ENCODE peak calls at places on chromosomes 5 and 9, in four cellular contexts. One of them, this sample, is unnamed.

GRCh38 chr9:98873535-98874432 is 66.3 kb downstream of the GALNT12 start:
- DNase-seq in GM23338: no peak
- DNase-seq in HCT116: no peak
- DNase-seq in GM23248: peak
- DNase-seq in this sample: no peak

GRCh38 chr5:56973473-56973872 is 21.6 kb upstream of the MIER3 start:
- DNase-seq in GM23338: no peak
- DNase-seq in HCT116: no peak
- DNase-seq in GM23248: no peak
- DNase-seq in this sample: no peak

GRCh38 chr9:114371986-114372917 is 15.5 kb downstream of the AKNA start:
- DNase-seq in GM23338: no peak
- DNase-seq in HCT116: no peak
- DNase-seq in GM23248: peak
- DNase-seq in this sample: no peak

GRCh38 chr9:137640862-137641261 is 22.1 kb downstream of the EHMT1 start:
- DNase-seq in GM23338: no peak
- DNase-seq in HCT116: no peak
- DNase-seq in GM23248: no peak
- DNase-seq in this sample: no peak

GRCh38 chr5:111685969-111686368 is 71.0 kb downstream of the NREP start:
- DNase-seq in GM23338: peak
- DNase-seq in HCT116: peak
- DNase-seq in GM23248: no peak
- DNase-seq in this sample: peak

GRCh38 chr9:129459550-129460322 is 161.2 kb downstream of the C9orf50 start:
- DNase-seq in GM23338: no peak
- DNase-seq in HCT116: no peak
- DNase-seq in GM23248: peak
- DNase-seq in this sample: no peak

GRCh38 chr5:126864042-126864688 is 87.2 kb downstream of the LMNB1 start:
- DNase-seq in GM23338: peak
- DNase-seq in HCT116: no peak
- DNase-seq in GM23248: no peak
- DNase-seq in this sample: no peak

GRCh38 chr5:41510176-41510831 is at the start of gene PLCXD3:
- DNase-seq in GM23338: peak
- DNase-seq in HCT116: no peak
- DNase-seq in GM23248: peak
- DNase-seq in this sample: peak

GRCh38 chr5:111834926-111835599 is 78.1 kb upstream of the NREP start:
- DNase-seq in GM23338: no peak
- DNase-seq in HCT116: no peak
- DNase-seq in GM23248: peak
- DNase-seq in this sample: no peak

GRCh38 chr9:126116351-126117157 is 210.1 kb upstream of the MVB12B start:
- DNase-seq in GM23338: no peak
- DNase-seq in HCT116: no peak
- DNase-seq in GM23248: no peak
- DNase-seq in this sample: peak

GRCh38 chr9:27835286-27835685 is 262.0 kb upstream of the C9orf72 start:
- DNase-seq in GM23338: no peak
- DNase-seq in HCT116: no peak
- DNase-seq in GM23248: no peak
- DNase-seq in this sample: no peak
- TF ChIP-seq EZH2phosphoT487 in GM23338: no peak
- TF ChIP-seq EZH2phosphoT487 in HCT116: no peak
- TF ChIP-seq EZH2phosphoT487 in GM23248: no peak
- TF ChIP-seq EZH2phosphoT487 in this sample: no peak

GRCh38 chr5:91240175-91240574 is 142.9 kb downstream of the ARRDC3 start:
- DNase-seq in GM23338: no peak
- DNase-seq in HCT116: no peak
- DNase-seq in GM23248: no peak
- DNase-seq in this sample: no peak

GRCh38 chr5:91232523-91232922 is 150.6 kb downstream of the ARRDC3 start:
- DNase-seq in GM23338: no peak
- DNase-seq in HCT116: no peak
- DNase-seq in GM23248: no peak
- DNase-seq in this sample: no peak

DNA sequence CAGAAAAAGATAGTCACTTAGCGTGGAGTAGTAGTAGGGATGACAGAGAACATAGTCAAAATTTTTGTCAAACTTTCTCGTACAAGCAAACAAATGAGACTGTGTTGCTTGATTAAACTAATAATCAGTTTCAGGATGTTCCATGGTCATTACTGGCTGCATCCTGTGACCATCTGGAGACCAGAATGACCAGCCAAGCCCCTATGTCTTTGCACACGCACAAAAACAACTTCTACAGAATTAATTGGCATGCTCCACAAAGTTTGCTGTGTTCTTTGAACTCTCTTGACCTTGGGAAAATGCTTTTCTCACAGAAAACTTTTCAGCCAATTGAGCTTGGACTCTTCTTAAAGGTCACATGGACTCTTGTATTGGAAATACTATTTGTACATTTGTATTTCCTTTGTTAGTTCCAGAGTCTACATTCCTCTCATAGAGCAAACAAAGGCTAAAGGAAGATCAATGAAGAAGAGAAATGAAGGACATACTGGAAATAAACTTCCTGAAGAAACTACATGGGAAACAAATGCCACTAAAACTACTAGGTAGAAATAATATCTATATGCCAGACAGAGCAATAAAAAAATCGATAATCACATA is 147.8 kb downstream of the ARRDC3 start:
- DNase-seq in GM23338: no peak
- DNase-seq in HCT116: no peak
- DNase-seq in GM23248: no peak
- DNase-seq in this sample: no peak
- H2AFZ ChIP-seq in GM23338: no peak
- H2AFZ ChIP-seq in HCT116: no peak
- H2AFZ ChIP-seq in GM23248: peak
- H2AFZ ChIP-seq in this sample: no peak

GRCh38 chr9:134712922-134713321 is 71.3 kb downstream of the COL5A1 start:
- DNase-seq in GM23338: no peak
- DNase-seq in HCT116: no peak
- DNase-seq in GM23248: no peak
- DNase-seq in this sample: no peak
- TF ChIP-seq EZH2phosphoT487 in GM23338: no peak
- TF ChIP-seq EZH2phosphoT487 in HCT116: no peak
- TF ChIP-seq EZH2phosphoT487 in GM23248: no peak
- TF ChIP-seq EZH2phosphoT487 in this sample: no peak

DNA sequence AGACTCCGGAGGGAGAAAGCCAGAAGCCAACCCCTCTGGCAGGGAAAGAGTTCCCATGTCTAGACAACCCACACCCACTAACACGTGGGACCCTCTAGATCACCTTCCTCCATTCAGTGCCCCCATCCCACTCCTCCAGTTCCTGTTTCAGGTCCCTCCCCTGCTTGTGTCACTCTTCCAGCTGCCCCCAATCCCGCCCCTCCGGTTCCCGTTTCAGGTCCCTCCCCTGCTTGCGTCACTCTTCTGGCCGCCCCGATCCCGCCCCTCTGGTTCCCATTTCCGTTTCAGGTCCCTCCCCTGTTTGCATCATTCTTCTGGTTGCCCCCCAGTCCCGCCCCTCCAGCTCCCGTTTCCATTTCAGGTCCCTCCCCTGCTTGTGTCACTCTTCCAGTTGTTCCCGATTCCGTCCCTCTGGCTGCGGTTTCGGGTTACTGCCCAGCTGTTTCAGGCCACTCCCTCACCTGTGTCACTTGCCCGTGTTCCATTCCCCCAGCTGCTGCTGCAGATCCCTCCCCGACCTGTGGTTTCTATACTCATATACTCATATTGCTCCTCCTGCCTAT is 64.8 kb upstream of the RANBP6 start:
- DNase-seq in GM23338: peak
- DNase-seq in HCT116: peak
- DNase-seq in GM23248: peak
- DNase-seq in this sample: peak
- H2AFZ ChIP-seq in GM23338: no peak
- H2AFZ ChIP-seq in HCT116: peak
- H2AFZ ChIP-seq in GM23248: peak
- H2AFZ ChIP-seq in this sample: peak

GRCh38 chr5:180343110-180343845 is 9.9 kb downstream of the GFPT2 start:
- DNase-seq in GM23338: peak
- DNase-seq in HCT116: no peak
- DNase-seq in GM23248: peak
- DNase-seq in this sample: peak
- TF ChIP-seq EZH2phosphoT487 in GM23338: no peak
- TF ChIP-seq EZH2phosphoT487 in HCT116: no peak
- TF ChIP-seq EZH2phosphoT487 in GM23248: no peak
- TF ChIP-seq EZH2phosphoT487 in this sample: no peak

DNA sequence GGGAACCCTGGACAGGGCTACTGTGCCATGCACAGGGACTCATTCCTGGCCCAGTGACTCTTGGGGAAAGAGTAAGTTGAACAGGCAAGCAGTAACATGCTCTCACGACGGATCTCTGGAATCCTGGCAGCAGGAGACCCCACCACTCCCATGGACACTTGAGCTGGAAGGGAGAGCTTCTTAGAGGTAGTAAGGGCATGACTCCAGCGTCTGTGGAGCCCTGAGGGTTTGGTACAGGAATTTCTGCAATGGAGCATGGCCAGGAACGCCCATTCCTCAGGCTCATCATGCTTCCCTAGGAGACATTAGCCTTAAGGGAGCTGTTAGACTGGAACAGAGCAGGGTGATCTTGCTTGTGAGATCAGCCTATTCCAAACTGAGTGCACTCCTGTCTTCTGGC is 212.8 kb downstream of the MAT2B start:
- DNase-seq in GM23338: no peak
- DNase-seq in HCT116: no peak
- DNase-seq in GM23248: no peak
- DNase-seq in this sample: no peak
- H2AFZ ChIP-seq in GM23338: no peak
- H2AFZ ChIP-seq in HCT116: no peak
- H2AFZ ChIP-seq in GM23248: no peak
- H2AFZ ChIP-seq in this sample: no peak

GRCh38 chr9:18979367-18979766 is 53.6 kb downstream of the SAXO1 start:
- DNase-seq in GM23338: no peak
- DNase-seq in HCT116: no peak
- DNase-seq in GM23248: peak
- DNase-seq in this sample: no peak

GRCh38 chr9:18973348-18973747 is 59.7 kb downstream of the SAXO1 start:
- DNase-seq in GM23338: no peak
- DNase-seq in HCT116: no peak
- DNase-seq in GM23248: no peak
- DNase-seq in this sample: no peak

GRCh38 chr9:18978188-18978587 is 54.8 kb downstream of the SAXO1 start:
- DNase-seq in GM23338: no peak
- DNase-seq in HCT116: no peak
- DNase-seq in GM23248: no peak
- DNase-seq in this sample: no peak

GRCh38 chr9:18980124-18980660 is 52.8 kb downstream of the SAXO1 start:
- DNase-seq in GM23338: no peak
- DNase-seq in HCT116: no peak
- DNase-seq in GM23248: peak
- DNase-seq in this sample: no peak

DNA sequence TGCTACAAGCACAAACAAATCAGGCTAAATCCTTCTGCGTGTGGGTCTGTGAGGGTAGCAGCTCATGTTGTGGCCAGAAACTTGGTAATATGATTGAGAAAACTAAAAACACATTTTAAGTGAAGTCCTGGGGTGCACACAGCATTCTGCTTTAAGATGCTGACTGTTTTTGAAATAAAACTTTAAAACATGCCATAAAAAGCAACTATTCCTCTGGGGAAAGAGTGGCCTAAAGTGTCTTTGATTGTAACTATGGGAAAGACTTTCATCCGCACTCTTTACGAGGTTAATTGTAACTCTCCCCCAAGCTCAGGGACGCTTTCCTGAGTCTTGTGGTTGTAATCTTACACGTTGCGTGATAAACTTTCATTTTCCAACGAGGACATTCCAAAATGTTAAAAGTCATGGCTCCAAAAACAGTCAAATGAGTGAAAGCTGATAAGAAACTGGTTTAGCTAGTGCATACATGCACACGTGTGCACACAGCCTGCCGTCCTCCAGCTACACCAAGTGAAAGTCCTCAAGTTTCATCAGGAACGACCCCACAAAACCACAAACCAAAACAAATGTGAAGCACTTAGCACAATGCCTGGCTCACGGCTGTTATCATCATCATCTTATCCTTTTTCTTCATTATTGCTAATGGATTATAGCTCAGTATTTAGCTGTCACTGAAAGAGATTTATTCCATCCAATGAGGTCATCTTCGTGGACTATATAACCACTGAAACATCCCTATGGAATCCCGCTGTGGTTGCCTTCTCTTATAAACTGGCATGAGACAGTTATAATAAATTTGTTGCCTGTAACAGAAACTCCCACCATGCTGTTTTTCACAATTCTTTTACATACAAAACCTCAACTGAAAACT is 56.4 kb downstream of the SAXO1 start:
- DNase-seq in GM23338: no peak
- DNase-seq in HCT116: no peak
- DNase-seq in GM23248: peak
- DNase-seq in this sample: no peak
- TF ChIP-seq EZH2phosphoT487 in GM23338: no peak
- TF ChIP-seq EZH2phosphoT487 in HCT116: no peak
- TF ChIP-seq EZH2phosphoT487 in GM23248: no peak
- TF ChIP-seq EZH2phosphoT487 in this sample: no peak

GRCh38 chr5:19369048-19369447 is 619.0 kb downstream of the CDH18 start:
- DNase-seq in GM23338: no peak
- DNase-seq in HCT116: no peak
- DNase-seq in GM23248: no peak
- DNase-seq in this sample: peak

GRCh38 chr5:19369561-19369960 is 618.4 kb downstream of the CDH18 start:
- DNase-seq in GM23338: no peak
- DNase-seq in HCT116: no peak
- DNase-seq in GM23248: no peak
- DNase-seq in this sample: no peak

DNA sequence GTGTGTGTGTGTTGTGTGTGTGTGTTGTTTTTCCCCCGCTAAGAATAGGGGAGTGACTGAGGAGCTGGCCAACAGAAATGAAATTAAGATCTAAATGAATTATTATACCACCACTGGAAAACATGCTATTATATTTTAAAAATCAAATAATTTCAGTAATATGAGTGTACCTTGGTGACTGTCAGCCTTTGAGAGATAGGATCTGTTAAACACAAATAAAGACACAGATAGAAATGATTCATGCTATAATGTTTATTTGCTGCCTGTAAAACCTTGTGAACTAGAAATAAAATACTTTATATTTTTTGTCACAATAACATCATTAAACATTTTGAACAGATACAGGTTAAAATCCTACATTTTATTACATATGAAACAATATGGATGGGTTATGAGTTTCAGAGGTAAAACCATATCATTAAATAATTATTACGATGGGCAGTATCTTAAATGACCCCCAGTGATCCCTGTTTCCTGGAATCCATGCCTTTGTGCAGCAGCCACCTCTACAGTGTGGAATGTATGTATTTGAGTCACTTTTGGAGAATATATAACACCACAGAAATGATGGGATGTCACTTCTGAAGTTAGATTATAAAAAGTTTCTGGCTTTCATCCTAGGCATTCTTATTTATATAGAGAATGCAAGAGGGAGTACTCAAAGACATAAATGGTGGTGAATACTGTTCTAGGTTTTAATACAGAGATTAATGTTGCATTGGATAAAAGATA is 617.2 kb downstream of the CDH18 start:
- DNase-seq in GM23338: no peak
- DNase-seq in HCT116: no peak
- DNase-seq in GM23248: no peak
- DNase-seq in this sample: no peak
- H2AFZ ChIP-seq in GM23338: no peak
- H2AFZ ChIP-seq in HCT116: no peak
- H2AFZ ChIP-seq in GM23248: no peak
- H2AFZ ChIP-seq in this sample: no peak